ENCODE peak calls at places on chromosome 3, in five cellular contexts. One of them, this sample, is unnamed.

GRCh38 chr3:77038928-77039605 is 832 bp upstream of the ROBO2 start:
- DNase-seq in K562: no peak
- DNase-seq in A549: no peak
- DNase-seq in HepG2: no peak
- DNase-seq in H1: no peak
- DNase-seq in this sample: no peak

GRCh38 chr3:46998121-46998851 is 18.8 kb downstream of the NBEAL2 start:
- DNase-seq in K562: peak
- DNase-seq in A549: peak
- DNase-seq in HepG2: peak
- DNase-seq in H1: peak
- DNase-seq in this sample: peak

GRCh38 chr3:193903976-193904375 is 232.0 kb upstream of the HES1 start:
- DNase-seq in K562: no peak
- DNase-seq in A549: no peak
- DNase-seq in HepG2: no peak
- DNase-seq in H1: no peak
- DNase-seq in this sample: no peak

GRCh38 chr3:151794080-151794479 is 19.8 kb upstream of the AADAC start:
- DNase-seq in K562: no peak
- DNase-seq in A549: no peak
- DNase-seq in HepG2: no peak
- DNase-seq in H1: no peak
- DNase-seq in this sample: peak

GRCh38 chr3:134299185-134299887 is 48.7 kb upstream of the RYK start:
- DNase-seq in K562: no peak
- DNase-seq in A549: no peak
- DNase-seq in HepG2: no peak
- DNase-seq in H1: no peak
- DNase-seq in this sample: peak

GRCh38 chr3:60323180-60323579 is 928.1 kb downstream of the FHIT start:
- DNase-seq in K562: peak
- DNase-seq in A549: no peak
- DNase-seq in HepG2: no peak
- DNase-seq in H1: no peak
- DNase-seq in this sample: no peak

GRCh38 chr3:189222927-189223706 is 51.3 kb downstream of the TPRG1 start:
- DNase-seq in K562: no peak
- DNase-seq in A549: no peak
- DNase-seq in HepG2: no peak
- DNase-seq in H1: no peak
- DNase-seq in this sample: no peak

GRCh38 chr3:114624676-114625181 is 330.9 kb downstream of the TIGIT start:
- DNase-seq in K562: no peak
- DNase-seq in A549: peak
- DNase-seq in HepG2: peak
- DNase-seq in H1: no peak
- DNase-seq in this sample: peak

GRCh38 chr3:189790658-189791057 is 159.5 kb downstream of the TP63 start:
- DNase-seq in K562: no peak
- DNase-seq in A549: no peak
- DNase-seq in HepG2: no peak
- DNase-seq in H1: no peak
- DNase-seq in this sample: peak

GRCh38 chr3:119349353-119349752 is 55.2 kb downstream of the ARHGAP31 start:
- DNase-seq in K562: no peak
- DNase-seq in A549: no peak
- DNase-seq in HepG2: no peak
- DNase-seq in H1: peak
- DNase-seq in this sample: peak

GRCh38 chr3:119352235-119352634 is 58.1 kb downstream of the ARHGAP31 start:
- DNase-seq in K562: no peak
- DNase-seq in A549: no peak
- DNase-seq in HepG2: no peak
- DNase-seq in H1: no peak
- DNase-seq in this sample: no peak

GRCh38 chr3:119350114-119350513 is 55.9 kb downstream of the ARHGAP31 start:
- DNase-seq in K562: no peak
- DNase-seq in A549: no peak
- DNase-seq in HepG2: no peak
- DNase-seq in H1: peak
- DNase-seq in this sample: peak

GRCh38 chr3:119356646-119357045 is 62.5 kb downstream of the ARHGAP31 start:
- DNase-seq in K562: no peak
- DNase-seq in A549: no peak
- DNase-seq in HepG2: no peak
- DNase-seq in H1: no peak
- DNase-seq in this sample: no peak

DNA sequence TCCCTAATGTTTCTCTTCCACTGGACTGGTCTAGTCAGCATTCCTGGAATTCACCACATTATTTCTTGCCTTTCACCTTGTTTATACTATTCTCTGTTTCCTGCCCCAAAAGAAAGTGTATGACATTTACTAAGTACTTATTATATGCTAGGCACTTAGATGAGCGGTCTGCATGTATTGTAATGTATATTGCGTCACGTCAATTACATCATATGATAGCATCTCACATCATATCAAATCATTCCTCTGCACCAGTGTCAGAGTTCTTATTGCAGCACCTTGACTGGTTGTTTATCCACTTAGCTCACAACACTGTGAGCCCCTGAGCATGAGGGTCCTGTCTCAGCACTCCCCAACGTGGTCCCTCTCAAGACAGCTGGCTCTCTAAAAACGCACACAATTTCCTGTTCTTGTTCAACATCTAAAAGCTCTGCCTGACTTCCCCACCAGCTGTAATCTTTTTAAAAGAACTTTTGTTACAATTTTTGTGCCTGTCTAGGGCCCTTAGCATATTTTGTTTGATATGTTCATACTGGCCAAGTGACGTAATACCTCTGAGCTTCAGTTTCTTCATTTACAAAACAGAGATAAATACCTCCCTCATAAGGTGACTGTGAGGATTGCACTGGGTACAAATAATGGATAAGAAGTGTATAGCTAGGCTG is 58.8 kb downstream of the ARHGAP31 start:
- DNase-seq in K562: no peak
- DNase-seq in A549: no peak
- DNase-seq in HepG2: peak
- DNase-seq in H1: no peak
- DNase-seq in this sample: peak
- H3K27ac ChIP-seq in K562: no peak
- H3K27ac ChIP-seq in A549: no peak
- H3K27ac ChIP-seq in HepG2: no peak
- H3K27ac ChIP-seq in H1: no peak
- H3K27ac ChIP-seq in this sample: no peak

GRCh38 chr3:9838856-9839255 is 5.0 kb downstream of the RPUSD3 start:
- DNase-seq in K562: no peak
- DNase-seq in A549: no peak
- DNase-seq in HepG2: no peak
- DNase-seq in H1: no peak
- DNase-seq in this sample: no peak

GRCh38 chr3:9841015-9841414 is 2.8 kb downstream of the RPUSD3 start:
- DNase-seq in K562: no peak
- DNase-seq in A549: no peak
- DNase-seq in HepG2: no peak
- DNase-seq in H1: no peak
- DNase-seq in this sample: no peak

GRCh38 chr3:9834520-9835380 is 9.1 kb downstream of the RPUSD3 start:
- DNase-seq in K562: no peak
- DNase-seq in A549: no peak
- DNase-seq in HepG2: peak
- DNase-seq in H1: no peak
- DNase-seq in this sample: no peak

GRCh38 chr3:9833078-9833477 is 10.7 kb downstream of the RPUSD3 start:
- DNase-seq in K562: no peak
- DNase-seq in A549: no peak
- DNase-seq in HepG2: no peak
- DNase-seq in H1: no peak
- DNase-seq in this sample: no peak

DNA sequence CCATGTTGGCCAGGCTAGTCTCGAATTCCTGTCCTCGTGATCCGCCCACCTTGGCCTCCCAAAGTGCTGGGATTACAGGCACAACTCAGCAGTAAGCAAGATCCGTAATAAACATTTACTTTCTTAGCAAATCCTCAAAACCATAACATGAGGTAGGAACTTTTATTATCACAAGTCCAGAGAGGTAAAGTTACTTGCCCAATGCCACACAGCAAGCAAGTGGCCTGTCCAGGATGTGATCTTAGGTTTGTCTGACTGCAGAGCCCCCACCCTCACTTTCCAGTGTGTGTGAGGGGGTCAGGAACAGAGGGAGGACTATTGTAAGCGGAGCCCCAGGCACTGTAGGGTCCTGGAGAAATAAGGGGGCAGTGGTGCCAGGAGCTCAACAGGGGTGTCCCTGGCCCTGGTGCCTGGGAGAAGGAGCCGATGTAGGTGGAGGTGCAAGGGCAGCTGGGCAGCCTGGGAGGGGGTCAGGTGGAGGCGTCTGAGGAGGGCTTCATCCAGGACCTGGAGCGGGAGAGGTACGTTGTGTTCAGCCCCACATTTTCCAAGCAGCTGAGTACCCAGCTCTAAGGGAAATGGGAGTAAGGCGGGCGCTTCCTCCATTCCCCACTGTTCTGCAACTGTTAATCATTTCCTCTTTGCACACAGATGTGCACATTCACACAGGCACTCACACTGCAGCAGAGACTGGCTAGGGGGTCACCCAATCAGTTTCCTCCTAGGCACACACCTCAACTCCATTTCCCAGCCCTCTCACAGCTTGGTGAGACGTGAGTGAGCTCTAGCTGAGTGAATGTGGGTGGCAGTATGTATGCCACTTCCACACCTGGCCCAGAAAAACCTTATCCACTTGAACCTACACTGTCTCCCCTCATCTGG is 5.9 kb downstream of the RPUSD3 start:
- DNase-seq in K562: no peak
- DNase-seq in A549: no peak
- DNase-seq in HepG2: no peak
- DNase-seq in H1: no peak
- DNase-seq in this sample: peak
- TF ChIP-seq JUN in K562: no peak
- TF ChIP-seq JUN in A549: no peak
- TF ChIP-seq JUN in HepG2: no peak
- TF ChIP-seq JUN in H1: no peak
- TF ChIP-seq JUN in this sample: no peak

GRCh38 chr3:177262396-177262795 is 65.1 kb upstream of the TBL1XR1 start:
- DNase-seq in K562: no peak
- DNase-seq in A549: no peak
- DNase-seq in HepG2: peak
- DNase-seq in H1: no peak
- DNase-seq in this sample: no peak

GRCh38 chr3:177263615-177264365 is 66.5 kb upstream of the TBL1XR1 start:
- DNase-seq in K562: no peak
- DNase-seq in A549: no peak
- DNase-seq in HepG2: no peak
- DNase-seq in H1: no peak
- DNase-seq in this sample: no peak
- H3K27ac ChIP-seq in K562: peak
- H3K27ac ChIP-seq in A549: peak
- H3K27ac ChIP-seq in HepG2: no peak
- H3K27ac ChIP-seq in H1: no peak
- H3K27ac ChIP-seq in this sample: no peak

DNA sequence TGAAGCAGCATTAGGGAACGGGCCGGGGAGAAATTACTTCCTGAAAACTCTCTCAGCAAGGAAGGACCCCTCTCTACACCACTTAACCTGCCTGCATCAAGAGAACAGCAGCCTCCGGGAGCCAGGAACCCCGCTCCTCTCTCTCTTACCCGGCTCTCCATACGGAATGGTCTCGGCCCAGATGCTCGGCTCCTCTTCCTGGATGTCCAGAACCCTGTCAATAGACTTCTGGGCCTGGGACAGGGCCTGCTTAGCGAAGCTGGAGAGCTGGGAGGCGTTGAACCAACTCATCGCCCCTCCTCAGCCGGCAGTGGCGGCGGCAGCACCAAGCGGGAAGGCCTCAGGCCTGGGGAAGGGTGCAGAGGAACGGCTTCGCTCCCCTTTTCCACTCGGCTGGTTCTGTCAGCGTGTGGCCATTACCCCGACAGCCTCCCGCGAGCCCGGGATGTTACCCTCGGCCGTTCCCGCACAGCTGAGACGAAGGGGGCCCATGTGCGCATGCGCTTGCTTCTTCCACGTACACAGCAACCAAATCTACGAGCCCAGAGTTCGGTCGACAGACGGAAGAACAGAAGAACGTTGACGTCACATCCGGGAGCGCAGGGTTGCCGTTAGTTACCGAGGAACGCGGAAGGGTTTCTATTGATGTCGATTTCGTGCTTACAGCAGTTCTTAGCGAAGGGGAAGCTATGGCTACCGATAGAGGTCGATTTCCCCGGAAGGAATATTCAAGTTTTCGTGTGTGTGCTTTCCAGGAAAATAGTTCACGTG is at the start of gene TMF1:
- DNase-seq in K562: peak
- DNase-seq in A549: peak
- DNase-seq in HepG2: peak
- DNase-seq in H1: peak
- DNase-seq in this sample: peak
- TF ChIP-seq JUN in K562: no peak
- TF ChIP-seq JUN in A549: no peak
- TF ChIP-seq JUN in HepG2: peak
- TF ChIP-seq JUN in H1: no peak
- TF ChIP-seq JUN in this sample: peak

GRCh38 chr3:86937306-86937791 is 53.6 kb downstream of the VGLL3 start:
- DNase-seq in K562: no peak
- DNase-seq in A549: no peak
- DNase-seq in HepG2: no peak
- DNase-seq in H1: no peak
- DNase-seq in this sample: no peak

GRCh38 chr3:86938305-86938704 is 52.6 kb downstream of the VGLL3 start:
- DNase-seq in K562: no peak
- DNase-seq in A549: no peak
- DNase-seq in HepG2: no peak
- DNase-seq in H1: no peak
- DNase-seq in this sample: no peak

GRCh38 chr3:86938706-86939105 is 52.2 kb downstream of the VGLL3 start:
- DNase-seq in K562: no peak
- DNase-seq in A549: no peak
- DNase-seq in HepG2: no peak
- DNase-seq in H1: no peak
- DNase-seq in this sample: no peak

DNA sequence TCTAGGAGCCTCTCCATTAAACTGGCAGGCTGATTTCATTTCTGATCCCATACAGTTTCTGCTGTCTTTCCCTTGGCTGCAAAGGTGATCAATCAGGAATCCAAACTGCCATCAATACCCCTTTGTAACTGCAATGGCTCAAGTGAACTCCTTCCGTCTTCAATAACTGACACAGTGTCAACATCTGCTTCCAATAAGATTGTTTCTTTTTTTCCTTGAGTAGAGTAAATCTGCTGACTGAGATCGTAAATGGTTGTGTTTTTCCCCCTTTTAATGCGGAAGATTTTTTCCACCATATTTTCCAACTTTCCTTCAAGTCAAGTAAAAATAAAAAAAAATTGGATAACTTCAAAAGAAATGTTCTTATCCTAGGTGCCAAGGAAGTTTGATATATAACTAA is 48.8 kb downstream of the VGLL3 start:
- DNase-seq in K562: no peak
- DNase-seq in A549: no peak
- DNase-seq in HepG2: no peak
- DNase-seq in H1: no peak
- DNase-seq in this sample: no peak
- H3K27ac ChIP-seq in K562: no peak
- H3K27ac ChIP-seq in A549: no peak
- H3K27ac ChIP-seq in HepG2: no peak
- H3K27ac ChIP-seq in H1: no peak
- H3K27ac ChIP-seq in this sample: no peak

This sample was measured in endothelial cell of umbilical vein.